ENCODE peak calls at places on chromosomes 11 and 22, in four cellular contexts. One of them, this sample, is unnamed. For H3K79me2 and H3K4me1, the result is how much of the 10 kb centered on the place peaks cover.

GRCh38 chr11:69892237-69892985 is 73.2 kb upstream of the FGF3 start:
- DNase-seq in mammary epithelial cell: no peak
- DNase-seq in GM23248: peak
- DNase-seq in H9: peak
- DNase-seq in this sample: peak

GRCh38 chr22:32649515-32650200 is 151.8 kb upstream of the TIMP3 start:
- DNase-seq in H9: no peak
- DNase-seq in mammary epithelial cell: no peak
- DNase-seq in GM23248: peak
- DNase-seq in this sample: peak

GRCh38 chr11:124756753-124757227 is 4.7 kb upstream of the VSIG2 start:
- DNase-seq in mammary epithelial cell: no peak
- DNase-seq in GM23248: no peak
- DNase-seq in H9: no peak
- DNase-seq in this sample: peak

GRCh38 chr11:36010010-36010740 is 66.3 kb downstream of the LDLRAD3 start:
- DNase-seq in GM23248: peak
- DNase-seq in H9: no peak
- DNase-seq in mammary epithelial cell: peak
- DNase-seq in this sample: peak

GRCh38 chr11:61700221-61700620 is 20.0 kb downstream of the DAGLA start:
- DNase-seq in H9: peak
- DNase-seq in GM23248: peak
- DNase-seq in mammary epithelial cell: peak
- DNase-seq in this sample: peak

GRCh38 chr22:19067696-19068348 is 54.4 kb downstream of the DGCR2 start:
- DNase-seq in H9: no peak
- DNase-seq in mammary epithelial cell: no peak
- DNase-seq in GM23248: no peak
- DNase-seq in this sample: peak

GRCh38 chr22:21632237-21632895 is at the start of gene CCDC116:
- DNase-seq in H9: peak
- DNase-seq in GM23248: no peak
- DNase-seq in mammary epithelial cell: no peak
- DNase-seq in this sample: peak

GRCh38 chr11:9280655-9281301 is 15.6 kb upstream of the DENND5A start:
- DNase-seq in GM23248: no peak
- DNase-seq in mammary epithelial cell: peak
- DNase-seq in H9: no peak
- DNase-seq in this sample: peak

GRCh38 chr11:117020873-117021564 is 77.2 kb downstream of the SIK3 start:
- DNase-seq in H9: no peak
- DNase-seq in GM23248: no peak
- DNase-seq in mammary epithelial cell: no peak
- DNase-seq in this sample: no peak
- H3K79me2 ChIP-seq in H9: under half
- H3K79me2 ChIP-seq in GM23248: half or more
- H3K79me2 ChIP-seq in mammary epithelial cell: half or more
- H3K79me2 ChIP-seq in this sample: half or more

GRCh38 chr11:110100476-110101240 is 7.5 kb downstream of the ZC3H12C start:
- DNase-seq in GM23248: no peak
- DNase-seq in mammary epithelial cell: no peak
- DNase-seq in H9: no peak
- DNase-seq in this sample: no peak
- H3K4me1 ChIP-seq in GM23248: under half
- H3K4me1 ChIP-seq in mammary epithelial cell: under half
- H3K4me1 ChIP-seq in H9: under half
- H3K4me1 ChIP-seq in this sample: under half

DNA sequence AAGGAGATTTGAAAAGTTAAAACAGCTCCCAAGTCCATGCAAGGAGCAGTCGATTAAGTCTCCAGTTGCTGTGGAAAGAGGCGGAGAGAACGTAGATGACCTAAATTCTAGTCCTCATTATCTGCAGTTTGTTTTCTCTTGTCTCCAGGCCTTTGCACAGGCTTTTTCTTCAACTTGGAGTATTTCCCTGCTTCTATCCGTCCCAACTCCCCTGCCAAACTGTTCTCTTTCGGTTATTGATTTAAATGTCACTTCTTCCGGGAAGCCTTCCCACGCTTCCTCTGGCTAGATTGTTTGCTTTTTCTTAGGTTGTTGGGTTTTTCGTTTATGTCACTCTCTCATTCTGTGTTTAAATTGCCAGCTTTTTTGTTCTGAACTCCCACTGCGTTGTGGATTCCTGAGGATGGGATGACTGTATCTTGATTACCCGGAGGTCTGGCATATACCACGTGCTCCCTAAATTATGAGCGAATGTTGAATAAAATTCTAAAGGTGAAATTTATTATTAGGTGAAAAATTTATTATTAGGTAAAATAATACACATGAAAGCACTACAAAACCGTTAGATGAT is 463 bp downstream of the TMEM126B start:
- DNase-seq in GM23248: peak
- DNase-seq in H9: no peak
- DNase-seq in mammary epithelial cell: no peak
- DNase-seq in this sample: no peak
- H3K79me2 ChIP-seq in GM23248: under half
- H3K79me2 ChIP-seq in H9: under half
- H3K79me2 ChIP-seq in mammary epithelial cell: under half
- H3K79me2 ChIP-seq in this sample: under half

DNA sequence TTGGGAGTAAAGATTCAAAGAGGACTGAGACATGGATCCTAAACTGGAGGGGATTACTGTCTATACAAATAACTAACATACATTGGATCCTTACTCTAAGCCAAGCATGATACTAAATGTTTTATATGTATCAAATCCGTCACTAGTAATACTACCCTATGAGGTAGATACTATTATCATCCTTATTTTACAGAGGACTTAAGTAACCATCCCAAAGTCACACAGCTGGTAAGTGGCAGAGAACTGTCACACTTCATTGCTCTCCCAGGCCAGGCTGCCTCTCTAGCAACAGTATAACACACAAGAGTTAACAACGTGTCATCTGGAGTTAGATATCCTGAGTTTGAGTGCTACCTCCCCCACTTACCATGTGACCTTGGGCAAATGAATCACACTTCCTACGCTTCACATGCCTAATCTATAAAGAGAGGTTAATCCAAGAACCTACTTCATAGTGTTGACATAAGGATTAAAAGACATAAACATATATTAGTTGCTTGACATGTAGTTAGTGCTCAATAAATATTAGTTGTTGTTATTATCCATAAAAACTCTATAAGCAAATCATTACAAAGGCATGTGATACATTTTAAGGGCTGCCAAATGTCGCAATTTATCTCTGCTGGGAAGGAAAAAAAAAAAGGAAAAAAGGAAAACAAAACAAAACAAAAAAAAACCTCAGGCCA is 33.8 kb upstream of the SPON1 start:
- DNase-seq in mammary epithelial cell: peak
- DNase-seq in H9: no peak
- DNase-seq in GM23248: peak
- DNase-seq in this sample: peak
- H3K4me1 ChIP-seq in mammary epithelial cell: under half
- H3K4me1 ChIP-seq in H9: under half
- H3K4me1 ChIP-seq in GM23248: under half
- H3K4me1 ChIP-seq in this sample: under half

GRCh38 chr11:17643506-17644405 is 75.6 kb upstream of the MYOD1 start:
- DNase-seq in H9: no peak
- DNase-seq in GM23248: no peak
- DNase-seq in mammary epithelial cell: no peak
- DNase-seq in this sample: peak

GRCh38 chr11:17641792-17642350 is 77.5 kb upstream of the MYOD1 start:
- DNase-seq in H9: no peak
- DNase-seq in mammary epithelial cell: no peak
- DNase-seq in GM23248: no peak
- DNase-seq in this sample: peak

GRCh38 chr11:17642370-17642769 is 77.0 kb upstream of the MYOD1 start:
- DNase-seq in mammary epithelial cell: no peak
- DNase-seq in GM23248: no peak
- DNase-seq in H9: no peak
- DNase-seq in this sample: no peak

GRCh38 chr11:17640493-17641164 is 78.7 kb upstream of the MYOD1 start:
- DNase-seq in GM23248: no peak
- DNase-seq in H9: no peak
- DNase-seq in mammary epithelial cell: no peak
- DNase-seq in this sample: no peak

GRCh38 chr11:17642980-17643379 is 76.4 kb upstream of the MYOD1 start:
- DNase-seq in GM23248: no peak
- DNase-seq in H9: no peak
- DNase-seq in mammary epithelial cell: no peak
- DNase-seq in this sample: no peak
- H3K79me2 ChIP-seq in GM23248: under half
- H3K79me2 ChIP-seq in H9: under half
- H3K79me2 ChIP-seq in mammary epithelial cell: under half
- H3K79me2 ChIP-seq in this sample: under half

GRCh38 chr22:43301866-43302265 is 41.3 kb downstream of the SCUBE1 start:
- DNase-seq in GM23248: no peak
- DNase-seq in mammary epithelial cell: no peak
- DNase-seq in H9: no peak
- DNase-seq in this sample: no peak

GRCh38 chr22:43303751-43304150 is 39.4 kb downstream of the SCUBE1 start:
- DNase-seq in mammary epithelial cell: no peak
- DNase-seq in GM23248: no peak
- DNase-seq in H9: no peak
- DNase-seq in this sample: no peak

GRCh38 chr22:43303166-43303565 is 40.0 kb downstream of the SCUBE1 start:
- DNase-seq in mammary epithelial cell: no peak
- DNase-seq in GM23248: no peak
- DNase-seq in H9: no peak
- DNase-seq in this sample: no peak

GRCh38 chr22:43300891-43301676 is 42.1 kb downstream of the SCUBE1 start:
- DNase-seq in H9: no peak
- DNase-seq in mammary epithelial cell: no peak
- DNase-seq in GM23248: no peak
- DNase-seq in this sample: no peak

DNA sequence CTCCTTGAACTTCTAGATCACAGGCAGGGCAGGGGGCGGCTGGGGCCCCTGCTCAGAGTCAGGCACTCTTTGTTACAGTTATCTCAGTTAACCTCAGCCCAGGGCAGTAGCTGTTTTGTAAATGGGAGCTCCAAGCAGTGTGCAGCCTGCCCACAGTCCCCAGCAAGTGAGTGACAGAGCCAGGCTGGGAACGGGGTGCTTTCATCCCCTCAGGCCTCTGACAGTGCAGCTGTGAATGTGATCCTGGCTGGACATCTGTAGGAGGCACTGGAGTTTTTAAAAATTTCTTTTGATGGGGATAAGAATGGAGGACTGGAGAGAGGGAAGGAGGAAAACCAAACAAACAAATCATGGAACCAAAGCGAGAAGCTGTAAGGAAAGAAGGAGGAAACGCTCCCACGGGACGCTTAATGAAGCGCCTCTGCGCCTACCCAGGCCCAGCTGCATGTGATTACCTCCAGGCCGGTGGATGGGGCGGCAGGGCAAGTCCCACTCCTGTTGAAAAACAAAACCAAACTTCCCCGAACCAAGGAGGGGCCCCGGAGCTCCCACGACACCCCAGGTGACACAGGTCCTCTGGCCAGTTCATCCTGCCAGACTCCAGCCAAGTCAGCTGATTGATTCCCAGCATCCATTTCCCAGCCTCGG is 40.6 kb downstream of the SCUBE1 start:
- DNase-seq in H9: no peak
- DNase-seq in GM23248: no peak
- DNase-seq in mammary epithelial cell: no peak
- DNase-seq in this sample: no peak
- H3K4me1 ChIP-seq in H9: under half
- H3K4me1 ChIP-seq in GM23248: under half
- H3K4me1 ChIP-seq in mammary epithelial cell: under half
- H3K4me1 ChIP-seq in this sample: under half

GRCh38 chr11:66663741-66664296 is 13.9 kb downstream of the RBM4B start:
- DNase-seq in GM23248: no peak
- DNase-seq in H9: no peak
- DNase-seq in mammary epithelial cell: no peak
- DNase-seq in this sample: peak
- H3K79me2 ChIP-seq in GM23248: half or more
- H3K79me2 ChIP-seq in H9: under half
- H3K79me2 ChIP-seq in mammary epithelial cell: under half
- H3K79me2 ChIP-seq in this sample: half or more

DNA sequence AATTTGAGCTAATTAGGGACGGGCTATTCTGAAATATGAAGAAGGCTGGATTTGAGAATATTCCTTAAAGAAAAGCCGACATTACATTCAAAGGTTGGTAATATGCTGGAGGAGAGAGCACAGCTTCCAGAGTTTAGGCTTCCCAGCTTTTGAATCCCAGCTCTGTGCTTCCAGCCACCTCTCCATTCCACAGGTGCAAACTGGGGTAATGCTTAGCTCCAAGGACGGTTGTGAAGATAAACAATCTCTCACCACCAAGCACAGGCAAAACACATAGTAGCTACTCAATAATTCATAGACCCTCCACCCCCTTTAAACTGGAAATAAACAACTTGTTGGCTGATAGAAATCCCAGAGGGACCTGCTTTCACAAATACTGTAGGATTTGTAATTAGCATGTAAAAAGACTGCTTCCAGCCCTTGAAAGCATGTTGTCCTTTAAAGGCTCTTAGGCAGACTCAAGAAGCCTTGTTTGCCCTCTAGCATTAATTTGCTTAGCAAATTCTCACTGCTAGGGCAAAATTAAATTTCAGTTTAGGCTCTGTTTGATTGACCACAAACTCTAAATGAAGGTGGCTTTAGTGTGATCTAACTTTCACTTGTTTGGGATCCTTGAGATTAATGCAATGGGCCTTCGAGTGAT is 24.6 kb upstream of the SESN3 start:
- DNase-seq in H9: no peak
- DNase-seq in mammary epithelial cell: no peak
- DNase-seq in GM23248: no peak
- DNase-seq in this sample: no peak
- H3K4me1 ChIP-seq in H9: under half
- H3K4me1 ChIP-seq in mammary epithelial cell: under half
- H3K4me1 ChIP-seq in GM23248: under half
- H3K4me1 ChIP-seq in this sample: under half

DNA sequence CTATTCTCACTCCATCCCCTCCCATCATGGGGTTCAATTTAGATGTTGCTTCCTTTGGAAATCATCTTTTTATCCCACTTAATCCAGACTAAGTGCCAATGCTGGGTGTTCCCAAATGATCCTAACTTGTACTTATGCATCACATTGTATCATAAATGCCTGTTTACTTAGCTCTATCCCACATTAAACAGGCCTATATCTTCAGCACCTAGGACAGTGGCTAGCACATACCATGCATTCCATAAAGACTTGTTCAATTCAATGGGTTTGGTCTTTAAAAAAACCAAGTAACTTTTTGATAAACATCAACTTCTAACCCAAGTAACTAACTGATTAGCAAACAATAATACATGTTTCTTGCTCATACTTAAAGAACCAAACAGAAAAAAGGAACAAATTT is 40.6 kb downstream of the RSF1 start:
- DNase-seq in H9: no peak
- DNase-seq in mammary epithelial cell: peak
- DNase-seq in GM23248: peak
- DNase-seq in this sample: peak
- H3K79me2 ChIP-seq in H9: under half
- H3K79me2 ChIP-seq in mammary epithelial cell: half or more
- H3K79me2 ChIP-seq in GM23248: half or more
- H3K79me2 ChIP-seq in this sample: half or more

DNA sequence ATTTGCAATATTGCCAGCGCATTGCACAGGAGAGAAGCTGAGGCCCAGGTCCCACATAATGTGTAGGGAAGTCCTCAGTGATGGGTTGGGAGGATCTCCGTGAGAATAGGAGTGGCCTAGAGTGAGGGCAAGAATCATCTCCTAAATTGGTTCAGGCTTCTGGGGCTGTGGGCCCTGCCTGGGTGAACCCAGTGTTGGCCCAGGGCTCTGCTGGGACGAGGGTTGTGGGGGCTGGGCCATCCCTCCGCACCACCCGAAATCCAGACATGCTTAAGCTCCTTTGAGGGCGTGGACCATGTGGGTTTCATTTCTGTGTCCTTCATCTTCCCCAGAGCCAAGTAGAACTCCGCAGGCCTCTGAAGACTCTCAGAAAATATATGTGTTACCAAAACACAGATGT is 3.7 kb downstream of the MICALL1 start:
- DNase-seq in H9: no peak
- DNase-seq in mammary epithelial cell: no peak
- DNase-seq in GM23248: peak
- DNase-seq in this sample: peak
- H3K4me1 ChIP-seq in H9: under half
- H3K4me1 ChIP-seq in mammary epithelial cell: half or more
- H3K4me1 ChIP-seq in GM23248: under half
- H3K4me1 ChIP-seq in this sample: under half